ENCODE peak calls at places on chromosome 19, in five cellular contexts. N, X, C, M and Y are unnamed samples.

GRCh38 chr19:17871878-17872250 is at the start of gene SLC5A5:
- DNase-seq in M (no peak), C (no peak), X (peak; percentile 16), N (no peak), Y (no peak)

GRCh38 chr19:56705939-56706338 is 34.4 kb upstream of the ZNF835 start:
- DNase-seq in C (no peak), M (no peak), X (no peak), N (no peak), Y (no peak)

GRCh38 chr19:44893704-44894103 is 2.6 kb downstream of the TOMM40 start:
- DNase-seq in M (no peak), X (no peak), C (no peak), N (no peak), Y (no peak)

GRCh38 chr19:18153555-18154134 is 682 bp downstream of the PIK3R2 start:
- DNase-seq in M (no peak), C (no peak), N (no peak), X (no peak), Y (no peak)

GRCh38 chr19:1622007-1622406 is 16.7 kb upstream of the UQCR11 start:
- DNase-seq in X (no peak), M (no peak), C (no peak), N (no peak), Y (no peak)

GRCh38 chr19:3968556-3969434 is 2.1 kb downstream of the DAPK3 start:
- DNase-seq in N (peak; percentile 100), C (peak; percentile 84), X (peak; percentile 96), M (peak; percentile 99), Y (peak; percentile 93)

GRCh38 chr19:18415177-18415867 is 3.9 kb upstream of the SSBP4 start:
- DNase-seq in N (peak; percentile 80), C (peak; percentile 55), X (no peak), M (peak; percentile 25), Y (no peak)

GRCh38 chr19:1292419-1293151 is 6.9 kb downstream of the EFNA2 start:
- DNase-seq in C (peak; percentile 47), M (no peak), X (no peak), N (no peak), Y (no peak)

GRCh38 chr19:56110515-56111448 is 10.3 kb downstream of the ZNF787 start:
- DNase-seq in N (peak; percentile 37), C (peak; percentile 55), X (no peak), M (no peak), Y (no peak)

GRCh38 chr19:11088508-11089253 is 582 bp upstream of the LDLR start:
- DNase-seq in C (peak; percentile 51), M (no peak), N (peak; percentile 45), X (no peak), Y (no peak)

GRCh38 chr19:5032101-5032967 is 63.4 kb downstream of the KDM4B start:
- DNase-seq in M (no peak), C (no peak), X (no peak), N (peak; percentile 71), Y (no peak)

GRCh38 chr19:17932485-17933338 is at the start of gene CCDC124:
- DNase-seq in X (peak; percentile 95), N (peak; percentile 94), C (peak; percentile 93), M (peak; percentile 75), Y (peak; percentile 91)

GRCh38 chr19:2186071-2186846 is 22.5 kb downstream of the DOT1L start:
- DNase-seq in M (peak; percentile 95), X (no peak), C (peak; percentile 52), N (peak; percentile 73), Y (no peak)

GRCh38 chr19:1122972-1123363 is 19.2 kb downstream of the GPX4 start:
- DNase-seq in X (peak; percentile 76), M (peak; percentile 44), N (peak; percentile 83), C (peak; percentile 82), Y (peak; percentile 90)

GRCh38 chr19:44623080-44623479 is 9.7 kb downstream of the IGSF23 start:
- DNase-seq in N (peak; percentile 65), M (peak; percentile 10), C (no peak), X (peak; percentile 9), Y (no peak)

GRCh38 chr19:29540128-29540527 is 14.3 kb downstream of the VSTM2B start:
- DNase-seq in C (no peak), M (no peak), N (no peak), X (no peak), Y (no peak)

GRCh38 chr19:15251749-15252397 is 19.6 kb upstream of the EPHX3 start:
- DNase-seq in C (peak; percentile 56), X (peak; percentile 55), M (peak; percentile 90), N (peak; percentile 95), Y (peak; percentile 78)

GRCh38 chr19:11418518-11419506 is at the start of gene RGL3:
- DNase-seq in M (no peak), C (peak; percentile 50), N (no peak), X (peak; percentile 33), Y (no peak)

GRCh38 chr19:36141039-36141914 is 1.4 kb downstream of the CAPNS1 start:
- DNase-seq in C (peak; percentile 95), X (peak; percentile 88), M (peak; percentile 53), N (peak; percentile 87), Y (peak; percentile 91)

GRCh38 chr19:33064778-33065550 is at the start of gene RHPN2:
- DNase-seq in M (no peak), X (peak; percentile 66), N (peak; percentile 71), C (peak; percentile 86), Y (peak; percentile 74)

GRCh38 chr19:33062902-33063301 is 1.8 kb downstream of the RHPN2 start:
- DNase-seq in X (no peak), M (no peak), N (no peak), C (no peak), Y (no peak)

GRCh38 chr19:33066543-33066942 is 1.9 kb upstream of the RHPN2 start:
- DNase-seq in C (no peak), X (no peak), N (no peak), M (no peak), Y (no peak)

GRCh38 chr19:33063356-33064116 is 1.2 kb downstream of the RHPN2 start:
- DNase-seq in M (no peak), X (peak; percentile 43), C (peak; percentile 86), N (peak; percentile 45), Y (peak; percentile 20)

DNA sequence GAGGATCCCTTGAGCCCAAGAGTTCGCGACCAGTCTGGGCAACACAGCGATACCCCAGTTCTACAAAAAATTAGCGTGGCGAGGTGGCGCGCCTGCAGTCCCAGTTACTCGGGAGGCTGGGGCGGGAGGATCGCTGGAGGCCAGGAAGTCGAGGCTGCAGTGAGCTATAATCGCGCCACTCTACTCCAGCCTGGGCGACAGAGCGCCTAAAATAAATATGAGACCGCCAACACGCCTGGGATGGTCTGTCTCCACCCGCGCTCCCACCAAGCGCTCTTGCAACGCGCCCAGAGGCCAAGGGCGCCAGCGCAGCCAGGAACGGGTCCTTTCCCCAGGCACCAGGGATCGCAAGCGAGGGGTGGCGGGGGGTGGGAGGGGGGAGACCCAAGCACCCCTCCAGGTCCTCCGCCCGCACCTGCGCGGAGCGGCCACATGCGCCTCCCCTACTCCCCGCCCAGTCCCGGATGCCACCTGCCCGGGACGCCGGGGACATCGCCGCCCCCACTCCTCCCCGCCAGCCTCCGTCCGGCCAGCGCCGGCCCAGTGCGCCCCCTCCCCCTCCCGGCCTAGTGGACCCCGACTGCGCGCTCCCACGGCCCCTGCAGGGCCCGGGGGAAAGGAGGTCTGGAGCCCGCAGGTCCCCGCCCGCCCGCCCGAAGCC is 441 bp downstream of the RHPN2 start:
- DNase-seq in N (no peak), X (peak; percentile 29), C (peak; percentile 56), M (no peak), Y (peak; percentile 24)
- TF ChIP-seq CTCF in N (no peak), X (no peak), C (no peak), M (no peak), Y (no peak)

DNA sequence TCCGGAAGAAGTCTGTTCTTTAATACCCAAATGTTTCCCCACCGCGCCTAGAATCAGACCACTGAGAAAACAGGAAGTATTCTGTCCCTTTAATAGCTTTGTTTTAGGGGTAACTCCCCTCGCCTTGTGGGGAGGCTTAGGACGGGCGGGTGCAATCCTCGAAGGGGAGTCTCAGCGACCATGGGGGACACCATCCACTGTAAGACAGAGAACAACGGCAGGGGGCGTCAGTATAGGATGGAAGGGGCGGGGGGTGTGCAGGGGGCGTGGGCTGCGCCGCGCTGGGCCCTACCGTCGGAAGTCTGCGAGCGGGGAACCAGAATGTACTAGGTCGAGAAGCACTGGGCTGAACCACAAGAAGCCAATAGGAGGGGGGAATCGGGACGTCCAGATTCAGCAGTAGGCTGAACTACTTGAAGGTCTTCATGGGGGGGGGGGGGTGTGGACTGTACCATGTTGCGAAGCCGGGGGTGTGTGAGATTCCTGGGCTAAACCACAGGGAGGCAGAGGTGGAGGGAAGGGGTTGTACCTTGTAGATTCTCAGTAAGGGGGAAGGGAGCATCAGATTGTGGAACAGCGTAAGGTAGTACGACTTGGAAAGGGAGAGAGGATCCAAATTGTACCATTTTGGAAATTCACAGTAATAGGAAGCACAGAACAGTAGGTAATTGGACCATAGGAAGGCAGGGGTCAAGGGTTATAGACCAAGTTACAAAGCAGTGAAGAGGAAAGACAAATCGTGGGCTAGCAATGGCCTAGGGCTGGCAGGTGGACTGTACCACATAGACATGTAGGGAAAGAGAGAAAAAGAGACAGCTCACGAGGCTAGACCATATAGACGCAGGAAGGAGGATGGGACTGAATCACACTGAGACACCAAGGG is 1.0 kb upstream of the DBP start:
- DNase-seq in X (peak; percentile 85), N (peak; percentile 93), M (peak; percentile 94), C (peak; percentile 84), Y (peak; percentile 97)
- TF ChIP-seq CTCF in X (no peak), N (no peak), M (no peak), C (no peak), Y (no peak)

GRCh38 chr19:39499082-39499642 is 415 bp downstream of the DLL3 start:
- DNase-seq in N (peak; percentile 13), M (no peak), X (no peak), C (no peak), Y (no peak)

GRCh38 chr19:39500543-39500942 is 1.8 kb downstream of the DLL3 start:
- DNase-seq in X (no peak), N (no peak), M (no peak), C (no peak), Y (no peak)

GRCh38 chr19:39499932-39500331 is 1.2 kb downstream of the DLL3 start:
- DNase-seq in X (no peak), N (no peak), C (no peak), M (no peak), Y (no peak)

GRCh38 chr19:39501340-39501739 is 2.6 kb downstream of the DLL3 start:
- DNase-seq in N (no peak), X (no peak), C (no peak), M (no peak), Y (no peak)

DNA sequence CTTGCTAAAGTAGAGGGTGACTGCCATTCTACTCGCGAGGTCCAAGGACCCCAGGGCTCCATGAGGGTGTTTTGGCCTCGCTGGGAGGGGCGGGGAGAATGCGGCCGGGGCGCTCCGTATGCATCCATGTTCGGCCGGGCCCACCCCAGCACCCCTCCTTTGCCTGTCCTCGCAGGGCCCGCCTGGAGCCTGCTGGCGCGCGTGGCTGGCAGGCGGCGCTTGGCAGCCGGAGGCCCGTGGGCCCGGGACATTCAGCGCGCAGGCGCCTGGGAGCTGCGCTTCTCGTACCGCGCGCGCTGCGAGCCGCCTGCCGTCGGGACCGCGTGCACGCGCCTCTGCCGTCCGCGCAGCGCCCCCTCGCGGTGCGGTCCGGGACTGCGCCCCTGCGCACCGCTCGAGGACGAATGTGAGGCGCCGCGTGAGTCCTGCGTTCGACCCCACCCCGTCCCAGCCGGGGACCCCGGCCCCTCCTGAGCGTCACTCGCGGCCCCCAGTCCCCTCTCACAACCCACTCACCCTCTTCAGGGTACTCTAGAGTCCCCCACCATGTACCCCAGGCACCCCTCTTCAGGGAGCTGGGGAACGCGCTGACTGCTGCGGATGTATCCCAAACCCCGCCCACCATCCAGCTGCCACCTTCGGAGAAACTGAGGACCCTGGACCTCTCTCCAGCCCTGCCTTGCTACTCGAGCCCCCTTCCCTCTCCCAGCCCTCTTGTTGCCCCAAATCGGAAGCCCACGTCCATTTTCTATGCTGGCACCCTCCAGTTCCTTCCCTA is 4.1 kb downstream of the DLL3 start:
- DNase-seq in N (peak; percentile 74), X (no peak), C (peak; percentile 59), M (peak; percentile 45), Y (peak; percentile 57)
- TF ChIP-seq CTCF in N (peak; percentile 26), X (peak; percentile 50), C (peak; percentile 87), M (peak; percentile 40), Y (peak; percentile 87)

GRCh38 chr19:16324384-16325160 is at the start of gene KLF2:
- DNase-seq in X (peak; percentile 90), C (peak; percentile 87), M (peak; percentile 77), N (peak; percentile 95), Y (peak; percentile 89)
- TF ChIP-seq CTCF in X (no peak), C (no peak), M (no peak), N (no peak), Y (no peak)